ENCODE peak calls at places on chromosomes 3 and 15, in five cellular contexts. C, I, V, A and P are unnamed samples.

GRCh38 chr3:62246094-62246493 is 127.3 kb downstream of the FEZF2 start:
- DNase-seq in C (no peak), I (no peak), V (no peak), A (no peak), P (no peak)

GRCh38 chr3:98788651-98789050 is 25.5 kb downstream of the ST3GAL6 start:
- DNase-seq in C (no peak), I (no peak), V (no peak), A (peak), P (no peak)

GRCh38 chr3:194579091-194579606 is 54.1 kb downstream of the TMEM44 start:
- DNase-seq in C (peak), I (peak), V (no peak), A (peak), P (no peak)

GRCh38 chr3:42701371-42702065 is 1.1 kb downstream of the HHATL start:
- DNase-seq in C (peak), I (peak), V (peak), A (peak), P (peak)

GRCh38 chr3:196339044-196339443 is 856 bp upstream of the TM4SF19 start:
- DNase-seq in C (no peak), I (no peak), V (no peak), A (no peak), P (no peak)

GRCh38 chr3:135231646-135232625 is 436.9 kb downstream of the EPHB1 start:
- DNase-seq in C (no peak), I (no peak), V (no peak), A (no peak), P (no peak)

GRCh38 chr15:101276501-101277037 is 716 bp downstream of the SELENOS start:
- DNase-seq in C (peak), I (no peak), V (no peak), A (no peak), P (no peak)

GRCh38 chr3:119637679-119638525 is 22.5 kb downstream of the POPDC2 start:
- DNase-seq in C (peak), I (peak), V (no peak), A (no peak), P (no peak)

GRCh38 chr3:112639451-112640332 is 1.3 kb downstream of the CCDC80 start:
- DNase-seq in C (no peak), I (no peak), V (no peak), A (peak), P (no peak)

GRCh38 chr3:148331111-148331818 is 366.4 kb upstream of the AGTR1 start:
- DNase-seq in C (no peak), I (no peak), V (no peak), A (no peak), P (no peak)

GRCh38 chr15:70466895-70467529 is 296.3 kb downstream of the UACA start:
- DNase-seq in C (peak), I (peak), V (peak), A (peak), P (no peak)

GRCh38 chr15:51982013-51982769 is 10.6 kb upstream of the LEO1 start:
- DNase-seq in C (peak), I (peak), V (peak), A (no peak), P (no peak)

GRCh38 chr15:63014578-63014977 is 28.0 kb upstream of the TPM1 start:
- DNase-seq in C (no peak), I (no peak), V (no peak), A (no peak), P (no peak)

GRCh38 chr3:38116471-38117162 is 20.3 kb downstream of the ACAA1 start:
- DNase-seq in C (no peak), I (no peak), V (no peak), A (no peak), P (no peak)

GRCh38 chr3:159620873-159621272 is 367.8 kb upstream of the IL12A start:
- DNase-seq in C (peak), I (peak), V (no peak), A (no peak), P (no peak)